ENCODE peak calls at places on chromosomes 11 and 22, in nine cellular contexts. M is K562, K is body of pancreas, Y is colonic mucosa, T is ovary, Q is A549, G is IMR-90, X is endodermal cell, R is stomach. S is an unnamed sample. For H3K4me1, the result is how much of the 10 kb centered on the place peaks cover.

GRCh38 chr11:34403431-34403830 is 35.3 kb upstream of the CAT start:
- DNase-seq in M (no peak), K (no peak), Y (no peak), T (no peak), Q (no peak), G (no peak), X (no peak), R (no peak), S (no peak)

GRCh38 chr11:76291576-76292526 is 85.5 kb upstream of the WNT11 start:
- DNase-seq in M (no peak), K (no peak), Y (no peak), T (no peak), Q (peak), G (no peak), X (peak), R (no peak), S (no peak)

GRCh38 chr22:49369726-49370717 is 457.7 kb downstream of the BRD1 start:
- DNase-seq in M (no peak), K (no peak), Y (peak), T (no peak), Q (no peak), G (no peak), X (peak), R (peak), S (no peak)

GRCh38 chr11:14768789-14769188 is 123.2 kb downstream of the CYP2R1 start:
- DNase-seq in M (no peak), K (no peak), Y (no peak), T (no peak), Q (no peak), G (no peak), X (no peak), R (no peak), S (no peak)

GRCh38 chr11:120532511-120533196 is 21.1 kb downstream of the GRIK4 start:
- DNase-seq in M (no peak), K (no peak), Y (no peak), T (peak), Q (no peak), G (peak), X (no peak), R (no peak), S (peak)

GRCh38 chr11:4887591-4887990 is 5.9 kb downstream of the OR51T1 start:
- DNase-seq in M (no peak), K (no peak), Y (no peak), T (no peak), Q (no peak), G (no peak), X (no peak), R (no peak), S (no peak)

GRCh38 chr11:117851852-117852251 is 24.6 kb downstream of the FXYD6 start:
- DNase-seq in M (no peak), K (no peak), Y (peak), T (peak), Q (no peak), G (no peak), X (no peak), R (peak), S (peak)

GRCh38 chr22:33564683-33565082 is 355.6 kb downstream of the LARGE1 start:
- DNase-seq in M (no peak), K (no peak), Y (no peak), T (no peak), Q (no peak), G (no peak), X (no peak), R (no peak), S (no peak)

GRCh38 chr11:70454197-70454767 is 56.0 kb downstream of the CTTN start:
- DNase-seq in M (no peak), K (no peak), Y (no peak), T (no peak), Q (no peak), G (no peak), X (peak), R (no peak), S (no peak)

GRCh38 chr11:34214961-34215805 is 109.8 kb downstream of the NAT10 start:
- DNase-seq in M (no peak), K (no peak), Y (no peak), T (no peak), Q (peak), G (peak), X (no peak), R (no peak), S (no peak)

GRCh38 chr11:115201121-115201792 is 303.0 kb downstream of the CADM1 start:
- DNase-seq in M (no peak), K (no peak), Y (no peak), T (no peak), Q (no peak), G (peak), X (no peak), R (no peak), S (no peak)

GRCh38 chr22:39960791-39961746 is 872 bp downstream of the TMA7B start:
- DNase-seq in M (peak), K (no peak), Y (no peak), T (no peak), Q (no peak), G (peak), X (no peak), R (peak), S (no peak)

GRCh38 chr22:24153353-24153752 is 27.9 kb upstream of the SUSD2 start:
- DNase-seq in M (no peak), K (no peak), Y (no peak), T (no peak), Q (no peak), G (peak), X (no peak), R (no peak), S (no peak)

GRCh38 chr11:46112961-46113617 is 8.2 kb downstream of the PHF21A start:
- DNase-seq in M (peak), K (peak), Y (peak), T (no peak), Q (peak), G (peak), X (no peak), R (no peak), S (peak)

GRCh38 chr11:36702330-36703054 is 104.5 kb upstream of the RAG2 start:
- DNase-seq in M (peak), K (peak), Y (peak), T (peak), Q (peak), G (peak), X (peak), R (no peak), S (peak)

DNA sequence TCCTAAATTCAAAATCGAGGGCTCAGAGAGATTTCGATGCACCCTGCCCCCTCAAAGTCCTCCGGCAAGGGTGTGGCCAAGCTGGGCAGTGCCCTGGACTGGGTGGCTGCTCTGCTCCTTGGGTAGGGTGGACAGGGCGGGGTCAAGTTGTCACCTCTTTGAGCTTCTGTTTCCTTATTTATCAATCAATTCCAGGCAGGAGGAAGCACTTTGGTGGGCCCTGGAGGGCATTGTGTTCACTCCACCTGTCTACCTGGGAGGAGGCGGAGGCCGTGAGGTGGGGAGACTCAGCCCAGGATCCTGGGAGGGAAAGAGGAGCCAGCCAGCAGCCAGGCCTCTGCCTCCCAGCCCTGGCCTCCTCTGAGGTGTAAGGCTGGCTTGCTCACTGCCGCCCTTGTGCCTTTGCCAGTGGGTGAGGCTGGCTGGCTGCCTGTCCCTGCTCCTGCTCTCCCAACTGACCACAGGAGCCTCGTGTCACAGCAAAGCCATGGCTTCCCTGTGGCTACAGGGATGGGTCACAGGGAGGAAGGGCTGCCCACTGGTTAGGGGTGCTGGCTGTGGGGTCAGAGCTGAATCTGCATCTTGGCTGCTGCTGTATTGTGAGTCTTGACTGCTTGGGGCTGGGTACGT is 25.5 kb upstream of the SHISAL1 start:
- DNase-seq in M (no peak), K (no peak), Y (no peak), T (no peak), Q (no peak), G (no peak), X (no peak), R (peak), S (no peak)
- H3K27ac ChIP-seq in M (no peak), K (no peak), Y (no peak), T (no peak), Q (peak), G (no peak), X (no peak), R (peak), S (no peak)

GRCh38 chr11:66480116-66480938 is at the start of gene DPP3:
- DNase-seq in M (peak), K (peak), Y (peak), T (peak), Q (peak), G (peak), X (peak), R (peak), S (peak)
- TF ChIP-seq CTCF in M (no peak), K (no peak), Y (no peak), T (no peak), Q (no peak), G (no peak), X (no peak), R (no peak), S (peak)

GRCh38 chr22:47202819-47203553 is 440.5 kb downstream of the TBC1D22A start:
- DNase-seq in M (no peak), K (peak), Y (peak), T (no peak), Q (no peak), G (no peak), X (peak), R (no peak), S (peak)

GRCh38 chr22:47205081-47205491 is 442.6 kb downstream of the TBC1D22A start:
- DNase-seq in M (no peak), K (no peak), Y (peak), T (no peak), Q (no peak), G (no peak), X (peak), R (peak), S (no peak)

GRCh38 chr22:47203554-47203991 is 441.1 kb downstream of the TBC1D22A start:
- DNase-seq in M (no peak), K (peak), Y (peak), T (peak), Q (no peak), G (no peak), X (no peak), R (peak), S (peak)

GRCh38 chr22:47205562-47205961 is 443.1 kb downstream of the TBC1D22A start:
- DNase-seq in M (no peak), K (no peak), Y (no peak), T (no peak), Q (no peak), G (no peak), X (peak), R (peak), S (peak)

DNA sequence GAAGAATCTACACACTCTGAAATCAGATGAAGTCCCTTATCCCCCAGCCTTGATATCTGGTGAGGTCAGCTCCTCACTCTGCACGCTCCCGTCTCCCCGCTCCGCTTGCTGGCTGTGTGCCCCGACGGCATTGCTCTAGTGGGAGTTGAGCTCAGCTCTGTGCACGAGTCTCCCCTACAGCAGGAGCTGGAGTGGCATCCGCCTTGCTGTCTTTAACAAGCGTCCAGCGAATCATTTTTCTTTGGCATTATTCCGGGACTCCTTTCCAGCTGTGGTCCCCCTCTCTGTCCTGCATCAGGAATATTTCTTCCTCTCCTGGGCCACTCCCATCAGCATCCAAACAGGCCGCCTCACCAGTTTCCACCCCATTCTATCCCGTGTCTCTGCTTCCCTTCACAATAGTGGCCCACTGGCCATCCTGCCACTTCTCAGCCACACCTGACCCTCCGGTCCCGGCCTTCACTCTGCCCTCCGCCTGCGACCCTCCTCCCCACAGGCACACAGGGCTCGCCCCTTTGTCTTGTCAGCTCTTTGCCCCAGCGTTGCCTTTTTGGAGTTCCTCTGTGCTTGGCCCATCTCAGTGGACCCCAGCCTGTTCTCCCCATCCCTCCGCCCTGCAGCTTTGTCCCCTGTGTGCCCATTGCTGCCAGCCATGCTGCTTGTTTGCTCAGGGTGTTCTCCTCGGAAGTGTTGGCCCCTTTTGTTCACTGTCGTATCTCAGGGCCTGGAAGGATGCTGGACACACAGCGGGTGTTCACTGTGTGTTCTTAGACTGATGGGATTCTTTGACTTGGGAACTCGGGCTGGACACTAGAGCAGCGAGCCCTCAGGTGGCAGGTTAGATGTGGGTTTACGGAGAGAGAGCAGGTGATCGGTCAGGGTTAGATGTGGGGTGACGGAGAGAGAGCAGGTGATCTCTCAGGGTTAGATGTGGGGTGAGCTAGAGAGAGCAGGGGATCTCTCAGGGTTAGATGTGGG is 441.8 kb downstream of the TBC1D22A start:
- DNase-seq in M (no peak), K (peak), Y (peak), T (peak), Q (no peak), G (no peak), X (peak), R (peak), S (peak)
- H3K4me1 ChIP-seq in M (under half), K (under half), Y (under half), T (under half), Q (under half), G (under half), X (under half), R (under half), S (under half)

DNA sequence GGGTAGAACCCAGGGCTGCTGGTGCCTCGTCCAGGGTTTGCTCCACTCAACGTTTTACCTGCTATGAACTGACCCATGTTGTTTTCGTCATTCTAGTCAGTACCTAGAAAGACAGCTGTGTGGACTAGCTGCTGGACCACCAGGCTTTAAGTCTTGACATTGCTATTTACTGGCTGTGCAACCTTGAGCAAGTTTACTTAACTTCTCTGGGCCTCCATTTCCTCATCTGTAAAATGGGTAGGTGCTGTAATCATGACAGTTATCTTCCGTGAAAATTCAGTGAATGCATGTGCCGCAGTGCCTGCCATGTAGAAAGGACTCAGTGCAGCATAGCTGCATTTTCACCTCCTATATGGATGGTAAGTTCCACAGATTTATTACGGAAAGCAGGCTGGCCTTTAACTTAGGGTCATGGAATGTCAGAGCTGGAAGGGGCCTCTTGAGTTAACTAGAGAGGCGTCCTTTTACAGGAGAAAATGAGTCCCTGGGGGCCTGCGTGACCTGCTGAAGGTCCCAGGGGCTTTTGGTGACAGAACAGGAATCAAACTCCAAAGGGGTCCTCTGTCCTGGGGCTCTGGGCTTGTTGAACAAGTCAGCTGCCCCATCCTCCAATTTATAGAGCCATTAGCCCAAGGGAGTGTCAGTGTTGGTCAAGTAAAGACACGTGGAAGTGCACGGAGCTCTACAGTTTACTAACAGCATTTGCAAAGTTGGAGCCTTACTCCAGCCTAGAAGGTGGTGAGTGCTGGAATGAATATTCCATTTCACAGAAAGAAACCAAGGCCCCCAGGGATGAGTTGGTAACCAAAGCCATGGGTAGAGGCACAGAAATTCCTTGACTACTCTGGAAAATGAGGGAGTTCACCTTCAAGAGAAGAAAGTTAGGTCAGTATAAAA is 12.0 kb upstream of the MALAT1 start:
- DNase-seq in M (no peak), K (no peak), Y (peak), T (no peak), Q (no peak), G (no peak), X (no peak), R (no peak), S (no peak)
- H3K27ac ChIP-seq in M (no peak), K (peak), Y (peak), T (peak), Q (peak), G (peak), X (peak), R (peak), S (peak)

DNA sequence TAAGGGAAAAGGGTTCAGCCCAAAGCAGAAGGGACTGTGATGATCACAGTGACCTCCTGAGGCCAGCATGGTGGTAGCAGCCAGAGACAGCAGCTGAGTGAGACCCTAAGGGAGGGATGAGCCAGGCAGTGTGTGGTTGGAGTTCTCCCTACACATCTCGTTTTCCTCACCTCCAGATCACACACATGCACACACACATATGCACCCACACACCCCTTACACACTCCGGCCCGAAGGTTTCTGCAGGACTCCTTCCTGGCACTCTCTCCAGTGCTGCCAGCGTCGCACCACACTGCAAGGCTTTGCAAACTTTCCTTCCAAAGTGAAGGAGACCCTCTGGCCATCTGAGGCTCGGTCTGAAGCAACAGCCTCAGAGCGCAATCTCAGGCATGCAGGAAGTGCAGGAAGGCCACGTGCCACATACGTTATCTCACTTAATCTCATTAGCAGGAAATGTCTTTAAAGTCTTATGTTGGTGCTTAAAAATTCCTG is 26.9 kb upstream of the TP53I11 start:
- DNase-seq in M (no peak), K (no peak), Y (no peak), T (no peak), Q (peak), G (peak), X (peak), R (peak), S (no peak)
- TF ChIP-seq CTCF in M (no peak), K (no peak), Y (peak), T (no peak), Q (peak), G (peak), X (peak), R (no peak), S (no peak)

S was measured in testis.